ENCODE peak calls at places on chromosomes 12 and 14, in six cellular contexts. Y, S, P, F, O and D are unnamed samples.

GRCh38 chr12:70364695-70365397 is 1.2 kb upstream of the KCNMB4 start:
- DNase-seq in O (no peak), F (no peak), S (no peak), P (peak; percentile 61), Y (no peak), D (no peak)

GRCh38 chr14:96054661-96055060 is 15.5 kb downstream of the C14orf132 start:
- DNase-seq in O (no peak), P (no peak), S (no peak), F (no peak), Y (no peak), D (no peak)

GRCh38 chr12:93091851-93092558 is 162.9 kb upstream of the EEA1 start:
- DNase-seq in P (no peak), S (no peak), F (no peak), Y (no peak), O (no peak), D (no peak)

GRCh38 chr12:121499929-121500793 is 80.7 kb downstream of the KDM2B start:
- DNase-seq in O (peak; percentile 3), Y (peak; percentile 82), S (peak; percentile 73), P (peak; percentile 86), F (peak; percentile 87), D (no peak)

GRCh38 chr14:39050389-39050788 is 52.6 kb downstream of the SEC23A start:
- DNase-seq in Y (no peak), F (no peak), O (no peak), S (no peak), P (no peak), D (no peak)

GRCh38 chr14:104633276-104633861 is 28.8 kb upstream of the TMEM179 start:
- DNase-seq in F (no peak), O (no peak), S (no peak), Y (no peak), P (no peak), D (no peak)

GRCh38 chr12:121494093-121494787 is 86.6 kb downstream of the KDM2B start:
- DNase-seq in Y (peak; percentile 74), S (peak; percentile 46), O (no peak), P (no peak), F (peak; percentile 63), D (peak; percentile 57)

GRCh38 chr12:6563448-6564050 is 4.5 kb downstream of the NOP2 start:
- DNase-seq in Y (peak; percentile 79), S (no peak), O (no peak), F (peak; percentile 74), P (no peak), D (no peak)

GRCh38 chr12:132491349-132491663 is 1.4 kb downstream of the FBRSL1 start:
- DNase-seq in O (no peak), Y (no peak), F (no peak), S (no peak), P (no peak), D (no peak)

GRCh38 chr12:1809606-1810140 is 10.7 kb upstream of the LRTM2 start:
- DNase-seq in Y (no peak), O (no peak), F (peak; percentile 34), S (peak; percentile 15), P (no peak), D (no peak)

GRCh38 chr12:2149091-2149490 is 96.3 kb downstream of the CACNA1C start:
- DNase-seq in P (no peak), O (no peak), S (no peak), Y (no peak), F (no peak), D (no peak)

GRCh38 chr14:92665699-92666110 is 82.7 kb downstream of the LGMN start:
- DNase-seq in O (no peak), P (no peak), F (no peak), Y (no peak), S (no peak), D (no peak)